ENCODE peak calls at places on chromosomes 1 and 21, in six cellular contexts. Q is neuronal stem cell, K is MM.1S, X is SK-N-SH, H is IMR-90, S is mammary epithelial cell. I is an unnamed sample.

GRCh38 chr1:204320413-204320812 is 39.3 kb downstream of the PLEKHA6 start:
- DNase-seq in Q (no peak), K (no peak), X (no peak), H (peak), S (peak), I (peak)

GRCh38 chr1:203550846-203551245 is 56.9 kb downstream of the OPTC start:
- DNase-seq in Q (no peak), K (no peak), X (no peak), H (no peak), S (no peak), I (no peak)

GRCh38 chr1:114353233-114353632 is 157.8 kb downstream of the TRIM33 start:
- DNase-seq in Q (no peak), K (no peak), X (peak), H (peak), S (peak), I (peak)

GRCh38 chr1:67668660-67669059 is 16.3 kb upstream of the GADD45A start:
- DNase-seq in Q (no peak), K (no peak), X (no peak), H (peak), S (no peak), I (no peak)

GRCh38 chr1:153540394-153541361 is at the start of gene S100A5:
- DNase-seq in Q (no peak), K (no peak), X (no peak), H (peak), S (peak), I (peak)

GRCh38 chr1:31221072-31221471 is 18.6 kb downstream of the NKAIN1 start:
- DNase-seq in Q (no peak), K (peak), X (no peak), H (no peak), S (peak), I (no peak)

GRCh38 chr21:45957551-45957950 is 24.0 kb upstream of the COL6A1 start:
- DNase-seq in Q (no peak), K (no peak), X (no peak), H (no peak), S (no peak), I (no peak)

GRCh38 chr1:118923319-118923718 is 64.8 kb downstream of the TBX15 start:
- DNase-seq in Q (no peak), K (no peak), X (no peak), H (no peak), S (no peak), I (no peak)

GRCh38 chr1:201691716-201692115 is 137.2 kb upstream of the IPO9 start:
- DNase-seq in Q (no peak), K (no peak), X (no peak), H (no peak), S (no peak), I (no peak)

GRCh38 chr1:166340709-166341108 is 173.9 kb upstream of the FAM78B start:
- DNase-seq in Q (no peak), K (no peak), X (no peak), H (no peak), S (no peak), I (no peak)
- H3K4me2 ChIP-seq in Q (no peak), K (no peak), X (no peak), H (no peak), S (no peak), I (no peak)

GRCh38 chr1:225999227-225999911 is at the start of gene SDE2:
- DNase-seq in Q (peak), K (peak), X (peak), H (peak), S (peak), I (peak)

GRCh38 chr1:225995919-225996864 is 3.0 kb downstream of the SDE2 start:
- DNase-seq in Q (no peak), K (no peak), X (no peak), H (no peak), S (no peak), I (no peak)

GRCh38 chr1:225998560-225999226 is 450 bp downstream of the SDE2 start:
- DNase-seq in Q (no peak), K (no peak), X (no peak), H (peak), S (peak), I (peak)

GRCh38 chr1:225999912-226000337 is 782 bp upstream of the SDE2 start:
- DNase-seq in Q (no peak), K (peak), X (no peak), H (peak), S (no peak), I (peak)

GRCh38 chr1:225996946-225997545 is 2.1 kb downstream of the SDE2 start:
- DNase-seq in Q (no peak), K (peak), X (no peak), H (peak), S (no peak), I (peak)
- H3K9ac ChIP-seq in Q (no peak), K (peak), X (no peak), H (no peak), S (no peak), I (peak)

GRCh38 chr1:25799758-25800537 is at the start of gene SELENON:
- DNase-seq in Q (peak), K (no peak), X (peak), H (peak), S (no peak), I (peak)
- H2AFZ ChIP-seq in Q (peak), K (peak), X (peak), H (peak), S (peak), I (peak)

GRCh38 chr1:206741142-206741701 is 29.4 kb upstream of the IL19 start:
- DNase-seq in Q (no peak), K (no peak), X (no peak), H (no peak), S (no peak), I (no peak)

GRCh38 chr1:206744683-206745082 is 25.9 kb upstream of the IL19 start:
- DNase-seq in Q (no peak), K (no peak), X (no peak), H (peak), S (no peak), I (peak)

GRCh38 chr1:206742702-206743383 is 27.7 kb upstream of the IL19 start:
- DNase-seq in Q (no peak), K (no peak), X (no peak), H (no peak), S (no peak), I (no peak)

GRCh38 chr1:206748348-206749034 is 22.1 kb upstream of the IL19 start:
- DNase-seq in Q (no peak), K (no peak), X (no peak), H (no peak), S (no peak), I (no peak)

DNA sequence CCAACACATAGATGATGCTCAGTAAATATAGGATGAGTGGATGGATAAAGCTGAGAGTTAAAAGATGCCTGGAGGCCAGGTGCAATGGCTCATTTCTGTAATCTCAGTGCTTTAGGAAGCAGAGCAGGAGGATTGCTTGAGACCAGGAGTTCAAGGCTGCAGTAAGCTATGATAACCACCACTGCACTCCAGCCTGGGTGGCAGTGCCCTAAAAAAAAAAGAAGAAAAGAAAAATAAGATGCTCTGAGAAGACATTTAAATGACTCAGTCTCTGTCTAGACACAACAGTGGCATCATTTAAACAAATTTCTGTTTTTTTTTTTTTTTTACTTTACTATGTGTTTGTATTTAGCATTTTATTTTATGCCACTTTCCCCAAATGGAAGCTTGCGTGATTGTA is 25.3 kb upstream of the IL19 start:
- DNase-seq in Q (no peak), K (no peak), X (no peak), H (no peak), S (no peak), I (peak)
- H3K4me2 ChIP-seq in Q (no peak), K (no peak), X (no peak), H (no peak), S (no peak), I (no peak)